ENCODE peak calls at places on chromosome 16, in ten cellular contexts. One of them, this sample, is unnamed.
A peak's percentile ranks its signal among the peaks of the same experiment; 100 is the strongest.

GRCh38 chr16:61820398-61820797 is 215.8 kb downstream of the CDH8 start:
- DNase-seq in colonic mucosa: no peak
- DNase-seq in SJCRH30: no peak
- DNase-seq in esophagus squamous epithelium: no peak
- DNase-seq in lower lobe of right lung: no peak
- DNase-seq in cardiac muscle cell: no peak
- DNase-seq in stomach: no peak
- DNase-seq in CD8-positive, alpha-beta memory T cell: no peak
- DNase-seq in Peyer's patch: no peak
- DNase-seq in uterus: no peak
- DNase-seq in this sample: no peak

GRCh38 chr16:49932943-49933342 is 77.0 kb upstream of the ZNF423 start:
- DNase-seq in cardiac muscle cell: peak; percentile 69
- DNase-seq in stomach: no peak
- DNase-seq in esophagus squamous epithelium: no peak
- DNase-seq in uterus: peak; percentile 35
- DNase-seq in CD8-positive, alpha-beta memory T cell: no peak
- DNase-seq in lower lobe of right lung: no peak
- DNase-seq in SJCRH30: peak; percentile 40
- DNase-seq in Peyer's patch: no peak
- DNase-seq in colonic mucosa: no peak
- DNase-seq in this sample: no peak

GRCh38 chr16:78926723-78927200 is 673.8 kb downstream of the MAF start:
- DNase-seq in stomach: no peak
- DNase-seq in esophagus squamous epithelium: no peak
- DNase-seq in SJCRH30: peak; percentile 70
- DNase-seq in colonic mucosa: no peak
- DNase-seq in lower lobe of right lung: no peak
- DNase-seq in cardiac muscle cell: no peak
- DNase-seq in CD8-positive, alpha-beta memory T cell: no peak
- DNase-seq in uterus: no peak
- DNase-seq in Peyer's patch: no peak
- DNase-seq in this sample: no peak

GRCh38 chr16:1781758-1782407 is 488 bp downstream of the SPSB3 start:
- DNase-seq in CD8-positive, alpha-beta memory T cell: peak; percentile 35
- DNase-seq in uterus: peak; percentile 33
- DNase-seq in cardiac muscle cell: peak; percentile 29
- DNase-seq in colonic mucosa: peak; percentile 45
- DNase-seq in esophagus squamous epithelium: no peak
- DNase-seq in Peyer's patch: no peak
- DNase-seq in SJCRH30: no peak
- DNase-seq in stomach: no peak
- DNase-seq in lower lobe of right lung: no peak
- DNase-seq in this sample: peak; percentile 18

GRCh38 chr16:53518550-53519416 is 15.8 kb upstream of the AKTIP start:
- DNase-seq in colonic mucosa: peak; percentile 51
- DNase-seq in CD8-positive, alpha-beta memory T cell: peak; percentile 86
- DNase-seq in lower lobe of right lung: no peak
- DNase-seq in stomach: peak; percentile 58
- DNase-seq in esophagus squamous epithelium: peak; percentile 31
- DNase-seq in cardiac muscle cell: peak; percentile 94
- DNase-seq in SJCRH30: peak; percentile 78
- DNase-seq in Peyer's patch: no peak
- DNase-seq in uterus: no peak
- DNase-seq in this sample: peak; percentile 68

GRCh38 chr16:23835390-23836077 is at the start of gene PRKCB:
- DNase-seq in SJCRH30: no peak
- DNase-seq in colonic mucosa: peak; percentile 80
- DNase-seq in esophagus squamous epithelium: peak; percentile 57
- DNase-seq in uterus: peak; percentile 47
- DNase-seq in stomach: peak; percentile 68
- DNase-seq in Peyer's patch: peak; percentile 91
- DNase-seq in CD8-positive, alpha-beta memory T cell: peak; percentile 88
- DNase-seq in lower lobe of right lung: peak; percentile 89
- DNase-seq in cardiac muscle cell: peak; percentile 63
- DNase-seq in this sample: peak; percentile 84

GRCh38 chr16:48831081-48831722 is 221.2 kb upstream of the N4BP1 start:
- DNase-seq in CD8-positive, alpha-beta memory T cell: no peak
- DNase-seq in uterus: no peak
- DNase-seq in esophagus squamous epithelium: no peak
- DNase-seq in stomach: no peak
- DNase-seq in Peyer's patch: no peak
- DNase-seq in SJCRH30: peak; percentile 60
- DNase-seq in lower lobe of right lung: no peak
- DNase-seq in cardiac muscle cell: no peak
- DNase-seq in colonic mucosa: no peak
- DNase-seq in this sample: no peak

GRCh38 chr16:762049-762513 is 1.5 kb downstream of the MSLN start:
- DNase-seq in cardiac muscle cell: no peak
- DNase-seq in esophagus squamous epithelium: no peak
- DNase-seq in stomach: no peak
- DNase-seq in uterus: no peak
- DNase-seq in Peyer's patch: no peak
- DNase-seq in SJCRH30: no peak
- DNase-seq in colonic mucosa: no peak
- DNase-seq in CD8-positive, alpha-beta memory T cell: no peak
- DNase-seq in lower lobe of right lung: no peak
- DNase-seq in this sample: no peak

GRCh38 chr16:27740496-27741201 is 190.7 kb downstream of the KATNIP start:
- DNase-seq in Peyer's patch: no peak
- DNase-seq in stomach: no peak
- DNase-seq in CD8-positive, alpha-beta memory T cell: no peak
- DNase-seq in esophagus squamous epithelium: no peak
- DNase-seq in cardiac muscle cell: no peak
- DNase-seq in uterus: no peak
- DNase-seq in colonic mucosa: no peak
- DNase-seq in SJCRH30: no peak
- DNase-seq in lower lobe of right lung: no peak
- DNase-seq in this sample: no peak

GRCh38 chr16:9499921-9500593 is 408.6 kb downstream of the HAPSTR1 start:
- DNase-seq in stomach: no peak
- DNase-seq in colonic mucosa: no peak
- DNase-seq in esophagus squamous epithelium: no peak
- DNase-seq in uterus: no peak
- DNase-seq in CD8-positive, alpha-beta memory T cell: no peak
- DNase-seq in cardiac muscle cell: no peak
- DNase-seq in Peyer's patch: no peak
- DNase-seq in lower lobe of right lung: peak; percentile 45
- DNase-seq in SJCRH30: peak; percentile 17
- DNase-seq in this sample: no peak

GRCh38 chr16:81324808-81325207 is 10.0 kb downstream of the GAN start:
- DNase-seq in lower lobe of right lung: no peak
- DNase-seq in Peyer's patch: no peak
- DNase-seq in CD8-positive, alpha-beta memory T cell: no peak
- DNase-seq in cardiac muscle cell: no peak
- DNase-seq in esophagus squamous epithelium: no peak
- DNase-seq in stomach: no peak
- DNase-seq in colonic mucosa: no peak
- DNase-seq in uterus: no peak
- DNase-seq in SJCRH30: no peak
- DNase-seq in this sample: no peak

GRCh38 chr16:84084570-84085270 is 32.0 kb downstream of the MBTPS1 start:
- DNase-seq in uterus: no peak
- DNase-seq in Peyer's patch: peak; percentile 69
- DNase-seq in lower lobe of right lung: peak; percentile 70
- DNase-seq in cardiac muscle cell: peak; percentile 72
- DNase-seq in SJCRH30: peak; percentile 64
- DNase-seq in CD8-positive, alpha-beta memory T cell: peak; percentile 59
- DNase-seq in esophagus squamous epithelium: no peak
- DNase-seq in colonic mucosa: peak; percentile 74
- DNase-seq in stomach: peak; percentile 76
- DNase-seq in this sample: peak; percentile 51

GRCh38 chr16:64356267-64356666 is 765.6 kb downstream of the CDH11 start:
- DNase-seq in lower lobe of right lung: no peak
- DNase-seq in CD8-positive, alpha-beta memory T cell: no peak
- DNase-seq in stomach: no peak
- DNase-seq in Peyer's patch: no peak
- DNase-seq in SJCRH30: no peak
- DNase-seq in uterus: no peak
- DNase-seq in colonic mucosa: no peak
- DNase-seq in esophagus squamous epithelium: no peak
- DNase-seq in cardiac muscle cell: peak; percentile 84
- DNase-seq in this sample: no peak

GRCh38 chr16:24041834-24042631 is 206.2 kb downstream of the PRKCB start:
- DNase-seq in stomach: peak; percentile 62
- DNase-seq in esophagus squamous epithelium: no peak
- DNase-seq in uterus: no peak
- DNase-seq in cardiac muscle cell: peak; percentile 64
- DNase-seq in lower lobe of right lung: peak; percentile 63
- DNase-seq in Peyer's patch: peak; percentile 69
- DNase-seq in colonic mucosa: peak; percentile 68
- DNase-seq in CD8-positive, alpha-beta memory T cell: peak; percentile 68
- DNase-seq in SJCRH30: peak; percentile 73
- DNase-seq in this sample: peak; percentile 54

DNA sequence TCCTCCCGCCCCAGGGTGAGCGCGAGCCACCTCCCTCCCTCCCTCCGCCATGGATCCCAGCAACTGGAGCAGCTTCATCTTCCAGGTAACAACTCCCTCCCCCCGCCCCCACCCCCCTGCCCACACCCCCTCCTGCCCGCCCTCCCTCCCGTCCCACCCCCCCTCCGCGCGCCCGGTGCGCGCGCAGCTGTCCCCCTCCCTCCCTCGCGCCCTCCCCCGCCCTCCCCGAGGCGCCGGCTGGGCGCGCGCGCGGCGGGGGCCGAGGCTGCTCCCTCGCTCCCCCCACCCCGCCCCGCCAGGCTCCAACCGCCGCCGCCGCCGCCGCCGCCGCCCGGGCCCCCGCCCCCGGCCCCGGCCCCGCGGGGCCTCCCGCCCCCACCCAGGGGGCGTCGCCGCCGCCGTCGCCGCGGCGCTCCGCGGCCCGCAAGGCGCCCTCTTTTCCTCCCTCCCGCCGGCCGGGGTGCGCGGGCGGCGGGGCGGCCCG is at the start of gene MAZ:
- DNase-seq in cardiac muscle cell: peak; percentile 96
- DNase-seq in esophagus squamous epithelium: no peak
- DNase-seq in Peyer's patch: no peak
- DNase-seq in lower lobe of right lung: no peak
- DNase-seq in uterus: no peak
- DNase-seq in stomach: no peak
- DNase-seq in SJCRH30: no peak
- DNase-seq in colonic mucosa: no peak
- DNase-seq in CD8-positive, alpha-beta memory T cell: no peak
- DNase-seq in this sample: no peak
- H3K36me3 ChIP-seq in cardiac muscle cell: peaks cover 18% of the 10 kb centered on the region
- H3K36me3 ChIP-seq in esophagus squamous epithelium: peaks cover 49% of the 10 kb centered on the region
- H3K36me3 ChIP-seq in Peyer's patch: no peaks in the 10 kb centered on the region
- H3K36me3 ChIP-seq in lower lobe of right lung: peaks cover 21% of the 10 kb centered on the region
- H3K36me3 ChIP-seq in uterus: no peaks in the 10 kb centered on the region
- H3K36me3 ChIP-seq in stomach: peaks cover 39% of the 10 kb centered on the region
- H3K36me3 ChIP-seq in SJCRH30: peaks cover 51% of the 10 kb centered on the region
- H3K36me3 ChIP-seq in colonic mucosa: no peaks in the 10 kb centered on the region
- H3K36me3 ChIP-seq in CD8-positive, alpha-beta memory T cell: peaks cover 10% of the 10 kb centered on the region
- H3K36me3 ChIP-seq in this sample: peaks cover 7% of the 10 kb centered on the region

DNA sequence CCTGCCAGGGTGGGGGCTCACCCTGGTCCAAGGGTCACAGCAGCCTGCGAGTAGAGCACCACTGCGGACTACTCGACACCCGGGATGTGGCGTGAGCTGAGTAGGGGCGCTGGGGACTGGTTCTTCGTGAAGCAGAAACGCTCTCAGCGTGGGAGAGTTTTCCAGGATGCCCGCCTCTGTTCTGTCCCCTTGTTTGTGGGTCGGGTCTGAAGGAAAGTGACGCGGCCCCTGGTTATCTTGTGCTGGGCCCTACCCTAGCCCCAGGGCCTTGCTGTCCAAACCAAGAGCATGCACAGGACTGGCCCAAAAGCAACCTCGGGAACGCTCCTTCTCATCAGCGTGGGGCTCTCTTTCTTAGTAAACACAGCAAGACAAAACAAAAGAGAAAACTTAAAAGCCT is 303.3 kb downstream of the IRF8 start:
- DNase-seq in lower lobe of right lung: no peak
- DNase-seq in uterus: no peak
- DNase-seq in SJCRH30: no peak
- DNase-seq in CD8-positive, alpha-beta memory T cell: no peak
- DNase-seq in Peyer's patch: no peak
- DNase-seq in colonic mucosa: no peak
- DNase-seq in cardiac muscle cell: no peak
- DNase-seq in stomach: no peak
- DNase-seq in esophagus squamous epithelium: no peak
- DNase-seq in this sample: no peak
- H3K27ac ChIP-seq in lower lobe of right lung: no peak overlapping the region
- H3K27ac ChIP-seq in uterus: no peak overlapping the region
- H3K27ac ChIP-seq in SJCRH30: no peak overlapping the region
- H3K27ac ChIP-seq in CD8-positive, alpha-beta memory T cell: no peak overlapping the region
- H3K27ac ChIP-seq in Peyer's patch: peak overlapping the region; percentile 65
- H3K27ac ChIP-seq in colonic mucosa: peak overlapping the region; percentile 65
- H3K27ac ChIP-seq in cardiac muscle cell: no peak overlapping the region
- H3K27ac ChIP-seq in stomach: peak overlapping the region; percentile 86
- H3K27ac ChIP-seq in esophagus squamous epithelium: peak overlapping the region; percentile 82
- H3K27ac ChIP-seq in this sample: no peak overlapping the region

DNA sequence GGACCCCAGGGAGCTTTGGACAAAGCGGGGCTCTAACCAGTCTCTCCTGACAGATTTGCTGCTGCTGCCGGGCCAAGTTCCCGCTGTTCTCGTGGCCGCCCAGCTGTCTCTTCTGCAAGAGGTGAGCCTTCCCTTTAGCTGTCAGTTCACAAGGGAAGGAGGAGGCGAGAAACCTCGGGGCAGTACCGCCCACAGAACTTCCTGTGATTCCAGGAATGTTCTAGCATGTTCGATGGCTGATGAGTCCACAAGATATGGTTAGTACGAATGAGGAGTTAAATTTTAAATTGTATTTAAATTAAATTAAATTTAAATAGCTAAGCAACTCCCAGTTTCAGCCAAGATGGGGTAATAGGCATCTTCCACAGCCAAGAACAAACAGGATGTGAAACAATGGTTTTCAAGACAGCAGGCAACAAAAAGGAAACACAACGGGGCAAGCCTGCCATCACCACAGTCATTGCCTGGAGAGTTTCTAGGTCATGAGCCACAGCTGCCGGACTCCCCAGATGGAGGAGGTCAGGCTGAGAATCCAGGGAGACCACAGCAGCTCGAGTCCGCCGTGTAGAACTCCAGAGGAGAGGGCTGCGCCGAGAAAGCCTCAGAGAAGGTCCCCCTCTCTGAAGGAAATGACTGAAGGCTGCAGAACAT is 9.5 kb upstream of the TCF25 start:
- DNase-seq in stomach: no peak
- DNase-seq in Peyer's patch: no peak
- DNase-seq in colonic mucosa: no peak
- DNase-seq in SJCRH30: peak; percentile 44
- DNase-seq in uterus: no peak
- DNase-seq in lower lobe of right lung: peak; percentile 64
- DNase-seq in cardiac muscle cell: peak; percentile 73
- DNase-seq in CD8-positive, alpha-beta memory T cell: peak; percentile 53
- DNase-seq in esophagus squamous epithelium: no peak
- DNase-seq in this sample: peak; percentile 24
- H3K36me3 ChIP-seq in stomach: peaks cover 6% of the 10 kb centered on the region
- H3K36me3 ChIP-seq in Peyer's patch: no peaks in the 10 kb centered on the region
- H3K36me3 ChIP-seq in colonic mucosa: no peaks in the 10 kb centered on the region
- H3K36me3 ChIP-seq in SJCRH30: no peaks in the 10 kb centered on the region
- H3K36me3 ChIP-seq in uterus: no peaks in the 10 kb centered on the region
- H3K36me3 ChIP-seq in lower lobe of right lung: no peaks in the 10 kb centered on the region
- H3K36me3 ChIP-seq in cardiac muscle cell: no peaks in the 10 kb centered on the region
- H3K36me3 ChIP-seq in CD8-positive, alpha-beta memory T cell: no peaks in the 10 kb centered on the region
- H3K36me3 ChIP-seq in esophagus squamous epithelium: peaks cover 6% of the 10 kb centered on the region
- H3K36me3 ChIP-seq in this sample: no peaks in the 10 kb centered on the region

GRCh38 chr16:17450291-17450690 is 20.5 kb downstream of the XYLT1 start:
- DNase-seq in lower lobe of right lung: no peak
- DNase-seq in stomach: no peak
- DNase-seq in CD8-positive, alpha-beta memory T cell: no peak
- DNase-seq in SJCRH30: no peak
- DNase-seq in esophagus squamous epithelium: no peak
- DNase-seq in colonic mucosa: no peak
- DNase-seq in cardiac muscle cell: no peak
- DNase-seq in Peyer's patch: no peak
- DNase-seq in uterus: no peak
- DNase-seq in this sample: no peak
- H3K27ac ChIP-seq in lower lobe of right lung: no peak overlapping the region
- H3K27ac ChIP-seq in stomach: no peak overlapping the region
- H3K27ac ChIP-seq in CD8-positive, alpha-beta memory T cell: no peak overlapping the region
- H3K27ac ChIP-seq in SJCRH30: no peak overlapping the region
- H3K27ac ChIP-seq in esophagus squamous epithelium: no peak overlapping the region
- H3K27ac ChIP-seq in colonic mucosa: no peak overlapping the region
- H3K27ac ChIP-seq in cardiac muscle cell: no peak overlapping the region
- H3K27ac ChIP-seq in Peyer's patch: no peak overlapping the region
- H3K27ac ChIP-seq in uterus: no peak overlapping the region
- H3K27ac ChIP-seq in this sample: no peak overlapping the region